ENCODE peak calls at places on chromosomes 2 and 18, in five cellular contexts. C is choroid plexus epithelial cell, Y is fibroblast of pulmonary artery, Z is ELF-1, O is frontal cortex. N is an unnamed sample.

GRCh38 chr2:53422979-53423378 is 344.6 kb upstream of the CHAC2 start:
- DNase-seq in Z (peak; percentile 75), C (peak; percentile 74), Y (peak; percentile 69), O (no peak), N (peak; percentile 26)

GRCh38 chr2:153595939-153596338 is 117.4 kb upstream of the RPRM start:
- DNase-seq in Z (peak; percentile 28), Y (no peak), O (no peak), C (no peak), N (no peak)

GRCh38 chr2:3399829-3400228 is 20.3 kb downstream of the TRAPPC12 start:
- DNase-seq in Y (peak; percentile 20), O (peak; percentile 70), Z (peak; percentile 63), C (no peak), N (no peak)

GRCh38 chr2:135052997-135053474 is 944 bp downstream of the RAB3GAP1 start:
- DNase-seq in C (peak; percentile 18), O (no peak), Z (no peak), Y (peak; percentile 10), N (peak; percentile 9)

GRCh38 chr2:110773470-110773921 is 41.1 kb downstream of the ACOXL start:
- DNase-seq in O (no peak), Z (no peak), Y (no peak), C (no peak), N (no peak)

GRCh38 chr2:6301426-6301825 is 564.3 kb downstream of the CMPK2 start:
- DNase-seq in O (no peak), Z (no peak), Y (no peak), C (peak; percentile 11), N (no peak)

GRCh38 chr18:25830787-25831186 is 259.6 kb downstream of the SS18 start:
- DNase-seq in C (peak; percentile 73), Z (peak; percentile 71), O (no peak), Y (peak; percentile 74), N (peak; percentile 80)

GRCh38 chr2:12110074-12110473 is 363.6 kb downstream of the LPIN1 start:
- DNase-seq in O (no peak), C (peak; percentile 65), Z (no peak), Y (no peak), N (no peak)

GRCh38 chr2:144659731-144660275 is 139.9 kb upstream of the ZEB2 start:
- DNase-seq in Y (peak; percentile 61), Z (no peak), O (no peak), C (peak; percentile 96), N (no peak)

GRCh38 chr2:125959047-125959446 is 696.9 kb upstream of the GYPC start:
- DNase-seq in C (no peak), Z (peak; percentile 23), Y (no peak), O (no peak), N (no peak)

GRCh38 chr18:27136208-27136535 is 48.9 kb downstream of the CHST9 start:
- DNase-seq in Y (peak; percentile 1), Z (peak; percentile 47), C (peak; percentile 10), O (no peak), N (no peak)

GRCh38 chr18:12867724-12868123 is 16.3 kb downstream of the PTPN2 start:
- DNase-seq in Z (no peak), Y (no peak), O (no peak), C (no peak), N (no peak)

GRCh38 chr2:160381425-160381951 is 112.1 kb downstream of the RBMS1 start:
- DNase-seq in C (peak; percentile 64), Y (peak; percentile 82), Z (no peak), O (no peak), N (peak; percentile 70)

GRCh38 chr2:222643134-222643533 is 12.8 kb downstream of the FARSB start:
- DNase-seq in Y (no peak), O (no peak), Z (no peak), C (no peak), N (no peak)

GRCh38 chr2:15937105-15937881 is 3.1 kb upstream of the MYCN start:
- DNase-seq in Y (no peak), O (no peak), Z (no peak), C (no peak), N (no peak)

GRCh38 chr18:2914844-2915243 is 68.0 kb downstream of the EMILIN2 start:
- DNase-seq in Z (no peak), Y (no peak), O (no peak), C (no peak), N (no peak)

GRCh38 chr2:216109962-216110614 is 940 bp downstream of the XRCC5 start:
- DNase-seq in Z (no peak), C (peak; percentile 81), O (no peak), Y (peak; percentile 69), N (peak; percentile 72)

GRCh38 chr2:141554810-141555209 is 576.0 kb downstream of the LRP1B start:
- DNase-seq in Y (peak; percentile 64), C (peak; percentile 75), Z (peak; percentile 32), O (peak; percentile 7), N (peak; percentile 38)

GRCh38 chr2:235492850-235493344 is 946 bp upstream of the AGAP1 start:
- DNase-seq in C (peak; percentile 63), O (no peak), Z (peak; percentile 88), Y (no peak), N (no peak)

GRCh38 chr2:58419983-58420382 is 178.9 kb upstream of the FANCL start:
- DNase-seq in Z (no peak), O (no peak), Y (no peak), C (no peak), N (no peak)

GRCh38 chr2:1539973-1540372 is 126.7 kb downstream of the TPO start:
- DNase-seq in C (no peak), Z (no peak), Y (no peak), O (no peak), N (no peak)

GRCh38 chr18:75128051-75128605 is 80.8 kb downstream of the PTGR3 start:
- DNase-seq in O (no peak), Y (no peak), Z (no peak), C (no peak), N (no peak)

GRCh38 chr2:9152975-9153402 is 53.6 kb upstream of the ASAP2 start:
- DNase-seq in C (peak; percentile 52), O (no peak), Y (peak; percentile 39), Z (no peak), N (no peak)

GRCh38 chr2:173286153-173286809 is 68.4 kb upstream of the CDCA7 start:
- DNase-seq in O (no peak), Z (no peak), Y (no peak), C (no peak), N (no peak)

N was measured in endothelial cell of umbilical vein.